ENCODE peak calls at places on chromosomes 12 and 14, in six cellular contexts. A is iPS-NIHi11, N is tibial artery, W is ovary, F is Panc1, E is neural crest cell. B is an unnamed sample.

GRCh38 chr12:31346211-31346610 is 20.3 kb upstream of the SINHCAF start:
- DNase-seq in E (no peak), N (no peak), F (no peak), W (no peak), A (no peak), B (no peak)

GRCh38 chr14:82075566-82075965 is 541.9 kb upstream of the SEL1L start:
- DNase-seq in A (peak), E (peak), F (no peak), W (peak), N (no peak), B (no peak)

GRCh38 chr12:107404981-107405380 is 280.6 kb upstream of the PWP1 start:
- DNase-seq in N (no peak), W (no peak), F (no peak), E (no peak), A (peak), B (no peak)

GRCh38 chr12:124548854-124549378 is 18.5 kb downstream of the NCOR2 start:
- DNase-seq in E (no peak), N (peak), W (peak), A (no peak), F (no peak), B (no peak)

GRCh38 chr14:68384881-68385280 is 408.0 kb downstream of the ZFP36L1 start:
- DNase-seq in N (no peak), W (no peak), A (no peak), F (no peak), E (no peak), B (no peak)

GRCh38 chr14:33914676-33915516 is 36.0 kb downstream of the EGLN3 start:
- DNase-seq in A (peak), E (no peak), F (no peak), W (no peak), N (no peak), B (peak)

GRCh38 chr14:95515080-95515489 is 1.4 kb downstream of the SYNE3 start:
- DNase-seq in N (peak), W (peak), F (no peak), E (peak), A (peak), B (no peak)

GRCh38 chr12:132288516-132289188 is 40.7 kb downstream of the GALNT9 start:
- DNase-seq in E (no peak), F (no peak), W (no peak), N (no peak), A (no peak), B (no peak)

GRCh38 chr12:50188875-50189575 is 21.9 kb upstream of the CERS5 start:
- DNase-seq in E (no peak), A (no peak), W (no peak), F (no peak), N (no peak), B (no peak)

B was measured in glomerular endothelial cell.